ENCODE peak calls at places on chromosome 20, in nine cellular contexts. Y is activated naive CD8-positive, alpha-beta T cell treated with anti-CD3 and anti-CD28 coated beads for 36 hours; W is MCF 10A; O is activated T-cell treated with anti-CD3 and anti-CD28 coated beads, Interleukin-2, amount 50 U/mL, for 1 hour; V is GM12892; N is mucosa of descending colon; G is stimulated activated CD4-positive, alpha-beta T cell treated with anti-CD3 and anti-CD28 coated beads, TNF-alpha, amount 100 ng/mL, for 1 hour; E is amniotic stem cell; I is aorta. R is an unnamed sample.

GRCh38 chr20:7151666-7152065 is 384.2 kb downstream of the BMP2 start:
- DNase-seq in Y (no peak), W (peak), O (no peak), V (no peak), N (no peak), G (no peak), E (no peak), I (no peak), R (no peak)

GRCh38 chr20:9460518-9460917 is 53.9 kb upstream of the LAMP5 start:
- DNase-seq in Y (no peak), W (peak), O (no peak), V (no peak), N (no peak), G (no peak), E (no peak), I (no peak), R (no peak)

GRCh38 chr20:5719861-5720401 is 30.3 kb upstream of the SHLD1 start:
- DNase-seq in Y (no peak), W (peak), O (no peak), V (no peak), N (no peak), G (no peak), E (no peak), I (no peak), R (no peak)

GRCh38 chr20:33770005-33770404 is 38.2 kb downstream of the ZNF341 start:
- DNase-seq in Y (no peak), W (no peak), O (no peak), V (no peak), N (peak), G (no peak), E (no peak), I (no peak), R (no peak)

GRCh38 chr20:34632870-34633452 is 43.9 kb downstream of the PIGU start:
- DNase-seq in Y (no peak), W (no peak), O (no peak), V (no peak), N (no peak), G (no peak), E (no peak), I (no peak), R (no peak)

GRCh38 chr20:41091926-41092325 is 45.4 kb upstream of the PLCG1 start:
- DNase-seq in Y (no peak), W (no peak), O (no peak), V (no peak), N (no peak), G (no peak), E (no peak), I (no peak), R (no peak)

GRCh38 chr20:52965819-52966218 is 6.3 kb upstream of the TSHZ2 start:
- DNase-seq in Y (no peak), W (peak), O (no peak), V (no peak), N (no peak), G (no peak), E (no peak), I (no peak), R (no peak)

GRCh38 chr20:33999025-33999629 is 5.4 kb downstream of the RALY start:
- DNase-seq in Y (no peak), W (no peak), O (no peak), V (no peak), N (no peak), G (no peak), E (no peak), I (no peak), R (no peak)

GRCh38 chr20:1150218-1150617 is 31.8 kb downstream of the PSMF1 start:
- DNase-seq in Y (no peak), W (peak), O (no peak), V (no peak), N (no peak), G (no peak), E (no peak), I (no peak), R (no peak)

GRCh38 chr20:48971956-48972355 is 50.4 kb downstream of the ARFGEF2 start:
- DNase-seq in Y (no peak), W (no peak), O (no peak), V (no peak), N (no peak), G (no peak), E (no peak), I (no peak), R (no peak)

R was measured in activated T-helper 9 cell treated with anti-CD3 and anti-CD28 coated beads, Interleukin-2, amount 50 U/mL, for 16 hours.